ENCODE peak calls at places on chromosome 5, in nine cellular contexts. O is stimulated activated CD4-positive, alpha-beta T cell treated with anti-CD3 and anti-CD28 coated beads, Interleukin-12 subunit alpha, Interleukin-12 subunit beta, amount 100 ng/mL, for 4 hours; S is T-helper 17 cell; H is GM06990; Z is AML-193; P is fibroblast of lung; U is T-helper 22 cell; B is activated T-cell treated with anti-CD3 and anti-CD28 coated beads for 1 hour; I is foreskin keratinocyte. K is an unnamed sample.

GRCh38 chr5:146919304-146919703 is 40.7 kb upstream of the PPP2R2B start:
- DNase-seq in H (no peak), I (no peak), U (no peak), P (no peak), O (no peak), B (no peak), Z (no peak), S (no peak), K (no peak)

GRCh38 chr5:81856948-81857928 is 106.3 kb upstream of the SSBP2 start:
- DNase-seq in Z (peak), I (no peak), S (no peak), H (no peak), O (no peak), P (peak), U (no peak), B (no peak), K (peak)

GRCh38 chr5:81904861-81905260 is 67.0 kb upstream of the ATG10 start:
- DNase-seq in B (no peak), Z (no peak), I (no peak), O (no peak), S (no peak), U (no peak), H (no peak), P (no peak), K (no peak)

GRCh38 chr5:157920828-157921170 is 61.9 kb upstream of the CLINT1 start:
- DNase-seq in B (no peak), I (no peak), Z (no peak), P (no peak), U (no peak), H (no peak), S (no peak), O (no peak), K (no peak)

GRCh38 chr5:16992006-16992405 is 55.9 kb upstream of the MYO10 start:
- DNase-seq in Z (no peak), B (no peak), O (no peak), I (peak), P (peak), H (no peak), S (no peak), U (no peak), K (no peak)

GRCh38 chr5:156722358-156722757 is 127.7 kb upstream of the PPP1R2B start:
- DNase-seq in H (no peak), U (no peak), Z (no peak), S (no peak), P (no peak), O (no peak), I (no peak), B (no peak), K (no peak)

GRCh38 chr5:31990296-31990695 is 183.8 kb downstream of the GOLPH3 start:
- DNase-seq in S (no peak), U (no peak), I (no peak), O (no peak), P (peak), B (no peak), Z (no peak), H (no peak), K (no peak)

GRCh38 chr5:4661326-4661725 is 478.8 kb upstream of the ADAMTS16 start:
- DNase-seq in P (no peak), I (no peak), S (no peak), U (no peak), B (no peak), O (no peak), Z (no peak), H (no peak), K (no peak)

GRCh38 chr5:124602925-124603650 is 143.4 kb downstream of the ZNF608 start:
- DNase-seq in B (no peak), O (no peak), I (no peak), P (no peak), Z (no peak), H (no peak), U (no peak), S (no peak), K (no peak)

GRCh38 chr5:73213566-73213998 is 40.6 kb downstream of the TMEM174 start:
- DNase-seq in P (peak), I (no peak), U (no peak), Z (no peak), O (no peak), H (no peak), B (no peak), S (no peak), K (peak)

GRCh38 chr5:673837-674629 is 19.1 kb downstream of the TPPP start:
- DNase-seq in Z (no peak), O (no peak), U (no peak), P (no peak), B (no peak), H (no peak), S (no peak), I (no peak), K (no peak)

GRCh38 chr5:169385636-169386035 is 84.7 kb upstream of the SLIT3 start:
- DNase-seq in B (no peak), O (no peak), P (no peak), H (no peak), S (no peak), I (no peak), Z (no peak), U (no peak), K (no peak)

GRCh38 chr5:154949758-154950157 is 8.9 kb downstream of the MRPL22 start:
- DNase-seq in U (no peak), I (no peak), H (no peak), Z (no peak), P (no peak), S (no peak), B (no peak), O (no peak), K (no peak)

GRCh38 chr5:136246122-136246521 is 53.2 kb upstream of the SMIM32 start:
- DNase-seq in U (no peak), O (no peak), I (peak), P (no peak), B (no peak), H (no peak), Z (no peak), S (no peak), K (no peak)

GRCh38 chr5:17203329-17204132 is 13.9 kb upstream of the BASP1 start:
- DNase-seq in Z (peak), P (peak), S (no peak), B (no peak), I (no peak), U (no peak), H (no peak), O (no peak), K (peak)

GRCh38 chr5:167096816-167097215 is 1194.6 kb upstream of the WWC1 start:
- DNase-seq in Z (no peak), S (no peak), B (no peak), O (no peak), P (peak), H (no peak), I (no peak), U (no peak), K (no peak)

GRCh38 chr5:92800360-92800759 is 780.7 kb downstream of the NR2F1-AS1 start:
- DNase-seq in I (no peak), H (no peak), B (no peak), P (peak), Z (no peak), O (no peak), S (no peak), U (no peak), K (no peak)

GRCh38 chr5:180193749-180194375 is 15.1 kb downstream of the RASGEF1C start:
- DNase-seq in O (no peak), H (no peak), S (no peak), B (no peak), I (no peak), U (no peak), Z (no peak), P (no peak), K (no peak)

GRCh38 chr5:126720369-126720768 is 56.6 kb upstream of the LMNB1 start:
- DNase-seq in P (no peak), H (no peak), O (no peak), I (no peak), S (no peak), U (no peak), B (no peak), Z (no peak), K (no peak)

GRCh38 chr5:5886812-5887486 is 464.5 kb downstream of the ICE1 start:
- DNase-seq in B (peak), U (no peak), H (peak), P (no peak), S (peak), Z (no peak), I (no peak), O (peak), K (peak)

GRCh38 chr5:154861946-154862345 is 3.5 kb downstream of the CNOT8 start:
- DNase-seq in S (no peak), Z (no peak), H (no peak), P (no peak), O (no peak), B (no peak), I (no peak), U (no peak), K (no peak)

GRCh38 chr5:179137643-179138567 is 77.7 kb downstream of the ZNF354C start:
- DNase-seq in I (no peak), P (no peak), U (no peak), B (no peak), O (no peak), Z (no peak), S (no peak), H (no peak), K (no peak)

GRCh38 chr5:145178667-145179523 is 656.2 kb downstream of the PRELID2 start:
- DNase-seq in O (no peak), I (peak), H (no peak), B (no peak), S (no peak), Z (no peak), P (no peak), U (no peak), K (no peak)

GRCh38 chr5:73288803-73289720 is 116.1 kb downstream of the TMEM174 start:
- DNase-seq in B (no peak), S (no peak), U (no peak), H (no peak), I (no peak), Z (no peak), P (no peak), O (no peak), K (no peak)

GRCh38 chr5:43661102-43661501 is 58.1 kb downstream of the NNT start:
- DNase-seq in H (no peak), O (no peak), P (peak), S (no peak), B (no peak), I (no peak), Z (peak), U (no peak), K (peak)

GRCh38 chr5:103075442-103075841 is 44.5 kb downstream of the GIN1 start:
- DNase-seq in S (no peak), B (no peak), O (no peak), Z (no peak), U (no peak), H (no peak), I (no peak), P (no peak), K (no peak)

GRCh38 chr5:116075117-116075910 is 9.5 kb upstream of the COMMD10 start:
- DNase-seq in Z (no peak), B (no peak), U (no peak), H (peak), S (no peak), I (no peak), P (no peak), O (no peak), K (no peak)

GRCh38 chr5:170443624-170444023 is 54.5 kb upstream of the KCNMB1 start:
- DNase-seq in U (no peak), P (no peak), O (no peak), H (no peak), B (no peak), I (no peak), S (no peak), Z (no peak), K (no peak)

GRCh38 chr5:175822225-175822624 is 49.2 kb upstream of the CPLX2 start:
- DNase-seq in H (no peak), S (no peak), P (no peak), B (no peak), I (peak), O (no peak), U (no peak), Z (no peak), K (no peak)

GRCh38 chr5:41636605-41637004 is 126.2 kb upstream of the PLCXD3 start:
- DNase-seq in Z (no peak), P (peak), B (no peak), I (no peak), U (no peak), H (no peak), S (no peak), O (no peak), K (peak)

GRCh38 chr5:142982821-142983200 is 212.6 kb downstream of the ARHGAP26 start:
- DNase-seq in H (no peak), P (no peak), Z (no peak), I (no peak), B (no peak), O (no peak), S (no peak), U (no peak), K (peak)

GRCh38 chr5:150179221-150179620 is 10.6 kb upstream of the SLC6A7 start:
- DNase-seq in O (no peak), Z (no peak), U (no peak), H (no peak), I (no peak), P (no peak), B (no peak), S (no peak), K (no peak)

GRCh38 chr5:65382582-65382981 is 99.1 kb downstream of the ADAMTS6 start:
- DNase-seq in H (no peak), B (no peak), Z (no peak), U (no peak), P (no peak), S (no peak), I (no peak), O (no peak), K (peak)

GRCh38 chr5:132761321-132762240 is 14.4 kb downstream of the CCNI2 start:
- DNase-seq in S (no peak), Z (no peak), U (no peak), O (no peak), P (no peak), I (no peak), H (no peak), B (no peak), K (no peak)

K was measured in GM12865.